ENCODE peak calls at places on chromosomes 3 and 15, in seven cellular contexts. N is body of pancreas, E is uterus, M is heart right ventricle, Y is esophagus muscularis mucosa, D is mammary epithelial cell, Z is kidney epithelial cell. Q is an unnamed sample.
A peak's percentile ranks its signal among the peaks of the same experiment; 100 is the strongest.

GRCh38 chr3:22121068-22121706 is 370.2 kb upstream of the ZNF385D start:
- DNase-seq in E (no peak), Z (no peak), D (no peak), N (no peak), Y (no peak), M (no peak), Q (no peak)

GRCh38 chr3:159416854-159417253 is 571.8 kb upstream of the IL12A start:
- DNase-seq in D (no peak), M (no peak), Y (no peak), N (no peak), Z (no peak), E (no peak), Q (no peak)

GRCh38 chr3:101070260-101071121 is 77.3 kb upstream of the ABI3BP start:
- DNase-seq in E (no peak), Y (no peak), N (peak; percentile 75), D (no peak), Z (no peak), M (peak; percentile 17), Q (peak; percentile 60)

GRCh38 chr3:69178838-69179739 is 56.7 kb upstream of the LMOD3 start:
- DNase-seq in N (no peak), E (no peak), Z (no peak), Y (no peak), D (peak; percentile 87), M (no peak), Q (peak; percentile 81)

GRCh38 chr3:106247902-106248684 is 379.3 kb upstream of the CBLB start:
- DNase-seq in Y (no peak), D (no peak), E (no peak), N (no peak), M (no peak), Z (peak; percentile 19), Q (no peak)

GRCh38 chr3:21621396-21621695 is 129.7 kb downstream of the ZNF385D start:
- DNase-seq in M (no peak), Z (peak; percentile 65), N (no peak), Y (no peak), E (no peak), D (peak; percentile 52), Q (peak; percentile 68)

GRCh38 chr15:76333309-76333708 is 3.3 kb upstream of the ISL2 start:
- DNase-seq in E (no peak), D (no peak), Y (no peak), Z (no peak), M (no peak), N (no peak), Q (no peak)

GRCh38 chr3:149621218-149622005 is 36.4 kb downstream of the WWTR1 start:
- DNase-seq in Z (peak; percentile 75), M (no peak), Y (no peak), E (no peak), N (peak; percentile 11), D (peak; percentile 86), Q (no peak)

GRCh38 chr3:192207661-192208060 is 519.7 kb downstream of the FGF12 start:
- DNase-seq in Z (no peak), D (no peak), Y (no peak), M (peak; percentile 30), N (no peak), E (no peak), Q (no peak)

GRCh38 chr3:125374501-125374995 is 577 bp downstream of the ZNF148 start:
- DNase-seq in M (peak; percentile 22), Z (no peak), D (peak; percentile 48), Y (no peak), N (peak; percentile 29), E (peak; percentile 22), Q (peak; percentile 43)

GRCh38 chr3:33032937-33033336 is 64.0 kb downstream of the GLB1 start:
- DNase-seq in Z (peak; percentile 1), M (no peak), E (no peak), N (no peak), Y (no peak), D (peak; percentile 82), Q (peak; percentile 71)

GRCh38 chr3:123447749-123448502 is 964 bp downstream of the ADCY5 start:
- DNase-seq in D (no peak), M (no peak), Y (no peak), Z (no peak), E (no peak), N (no peak), Q (no peak)

GRCh38 chr3:42061711-42062408 is 29.3 kb upstream of the TRAK1 start:
- DNase-seq in Y (no peak), N (peak; percentile 62), E (peak; percentile 80), M (peak; percentile 93), D (peak; percentile 83), Z (no peak), Q (peak; percentile 95)

GRCh38 chr3:35071768-35072167 is 567.6 kb upstream of the ARPP21 start:
- DNase-seq in Y (no peak), D (no peak), Z (no peak), N (no peak), E (no peak), M (no peak), Q (no peak)

GRCh38 chr15:65212097-65212496 is 824 bp upstream of the CILP start:
- DNase-seq in E (no peak), D (no peak), N (no peak), M (no peak), Z (no peak), Y (no peak), Q (no peak)

GRCh38 chr3:108125550-108126071 is 34.8 kb upstream of the CD47 start:
- DNase-seq in N (no peak), D (no peak), E (no peak), Y (no peak), M (no peak), Z (no peak), Q (no peak)

GRCh38 chr15:84747423-84748273 is 744 bp upstream of the ZNF592 start:
- DNase-seq in D (peak; percentile 81), M (peak; percentile 72), Y (peak; percentile 96), E (peak; percentile 68), N (peak; percentile 82), Z (no peak), Q (peak; percentile 77)

GRCh38 chr3:141373768-141374526 is 5.6 kb downstream of the ZBTB38 start:
- DNase-seq in Y (no peak), Z (no peak), M (no peak), D (peak; percentile 56), N (no peak), E (no peak), Q (no peak)

GRCh38 chr15:99031681-99032080 is 24.1 kb upstream of the PGPEP1L start:
- DNase-seq in M (no peak), D (peak; percentile 77), E (no peak), N (no peak), Z (no peak), Y (no peak), Q (peak; percentile 35)

DNA sequence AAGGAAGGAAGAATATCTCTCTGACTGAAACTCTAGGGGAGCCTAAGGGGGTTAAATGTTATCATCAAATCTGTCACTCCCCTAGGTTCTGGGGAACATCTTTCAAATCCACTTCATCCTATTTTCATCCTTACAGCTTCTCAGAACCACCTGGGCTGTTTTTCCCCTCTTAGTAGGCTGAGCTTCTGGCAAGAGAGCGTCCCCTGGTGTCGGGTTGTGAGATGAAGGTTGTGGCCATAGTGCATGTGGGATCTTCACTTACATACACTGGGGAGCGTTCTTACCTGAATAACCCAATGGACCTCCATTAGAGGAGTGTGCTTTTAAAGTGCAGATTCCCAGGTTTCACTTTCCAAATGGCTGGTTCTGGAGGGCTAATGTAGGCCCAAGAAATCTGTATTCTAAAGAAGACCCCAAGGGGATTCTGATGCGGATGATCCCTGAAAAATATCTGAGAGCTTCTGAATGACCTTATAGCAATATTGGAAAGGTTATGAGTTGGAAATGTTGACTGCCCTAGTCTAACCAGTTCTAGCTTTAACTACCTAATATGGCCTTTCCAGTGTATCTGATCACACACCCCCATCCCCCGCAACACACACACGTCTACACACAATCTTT is 663.7 kb downstream of the AGBL1 start:
- DNase-seq in N (peak; percentile 39), Z (no peak), M (peak; percentile 6), D (peak; percentile 43), Y (no peak), E (no peak), Q (peak; percentile 18)
- TF ChIP-seq CTCF in N (peak; percentile 48), Z (peak; percentile 64), M (peak; percentile 46), D (peak; percentile 98), Y (peak; percentile 29), E (no peak), Q (peak; percentile 64)

DNA sequence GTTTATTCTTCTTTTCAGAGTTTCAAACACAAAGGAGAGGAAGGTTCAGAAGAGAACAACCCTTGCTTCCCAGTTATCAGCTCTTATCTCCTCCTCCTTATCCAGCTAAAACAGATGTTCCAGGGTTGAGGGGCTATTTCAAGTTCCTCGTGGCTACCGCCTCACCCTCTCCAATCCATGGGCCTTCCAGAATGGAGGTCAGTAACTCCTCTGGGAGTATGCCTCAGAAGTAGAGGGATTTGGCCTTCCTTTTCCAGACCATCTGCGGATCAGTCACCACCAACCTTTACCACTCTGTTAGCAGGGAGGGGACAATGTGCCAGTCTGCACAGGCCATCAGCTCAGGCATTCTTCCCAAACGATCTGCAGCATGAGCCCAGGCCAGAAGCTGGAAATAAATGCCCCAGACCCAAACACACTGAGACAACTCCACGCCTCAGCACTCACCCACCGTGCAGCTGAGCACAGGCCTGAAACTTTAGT is 14.8 kb downstream of the HTR3C start:
- DNase-seq in N (no peak), E (no peak), D (no peak), M (no peak), Z (no peak), Y (no peak), Q (no peak)
- TF ChIP-seq CTCF in N (no peak), E (no peak), D (no peak), M (no peak), Z (no peak), Y (no peak), Q (no peak)

GRCh38 chr3:117409256-117409655 is 699.7 kb downstream of the TUSC7 start:
- DNase-seq in E (no peak), Z (no peak), D (no peak), Y (no peak), M (no peak), N (no peak), Q (no peak)

GRCh38 chr3:117409701-117410459 is 700.3 kb downstream of the TUSC7 start:
- DNase-seq in E (no peak), Y (no peak), M (no peak), Z (no peak), N (no peak), D (no peak), Q (peak; percentile 20)

GRCh38 chr3:117404756-117405155 is 695.2 kb downstream of the TUSC7 start:
- DNase-seq in Y (no peak), Z (no peak), D (no peak), N (no peak), M (no peak), E (no peak), Q (no peak)

GRCh38 chr3:117408811-117409210 is 699.2 kb downstream of the TUSC7 start:
- DNase-seq in N (no peak), E (no peak), Z (no peak), M (no peak), D (no peak), Y (no peak), Q (peak; percentile 55)

GRCh38 chr3:117407317-117407716 is 697.7 kb downstream of the TUSC7 start:
- DNase-seq in N (no peak), Z (no peak), M (no peak), E (no peak), Y (no peak), D (peak; percentile 1), Q (no peak)
- TF ChIP-seq CTCF in N (peak; percentile 16), Z (peak; percentile 53), M (no peak), E (no peak), Y (no peak), D (peak; percentile 50), Q (peak; percentile 59)

DNA sequence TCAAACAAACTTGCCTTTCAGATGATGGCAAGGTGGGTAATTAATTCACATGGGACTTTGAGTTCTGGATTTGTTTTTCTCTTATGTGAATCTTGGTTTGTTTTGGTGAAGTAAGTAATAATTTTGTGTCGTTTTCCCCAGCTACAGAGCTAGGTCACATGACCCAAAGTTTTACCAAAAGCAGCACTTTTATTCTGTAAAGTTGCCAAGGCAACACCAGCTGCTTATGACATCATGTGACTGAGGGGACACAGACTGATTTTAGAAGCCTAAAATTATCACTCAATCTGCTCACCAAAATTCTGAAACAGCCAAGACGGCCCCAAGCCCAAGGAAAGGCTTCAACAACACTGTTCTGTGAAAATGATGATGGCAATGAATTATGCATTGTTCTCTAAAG is 63.9 kb downstream of the MEX3B start:
- DNase-seq in N (no peak), D (no peak), Z (no peak), Y (no peak), E (no peak), M (peak; percentile 10), Q (no peak)
- TF ChIP-seq CTCF in N (no peak), D (no peak), Z (no peak), Y (no peak), E (no peak), M (no peak), Q (no peak)